ENCODE peak calls at places on chromosomes 3 and 15, in eight cellular contexts. One of them, this sample, is unnamed.

GRCh38 chr15:49918106-49918505 is 200.9 kb downstream of the ATP8B4 start:
- DNase-seq in right lobe of liver: no peak
- DNase-seq in testis: peak
- DNase-seq in H1: no peak
- DNase-seq in esophagus squamous epithelium: no peak
- DNase-seq in sigmoid colon: no peak
- DNase-seq in uterus: no peak
- DNase-seq in ovary: no peak
- DNase-seq in this sample: no peak

GRCh38 chr3:158295771-158296170 is 185.9 kb downstream of the RSRC1 start:
- DNase-seq in right lobe of liver: no peak
- DNase-seq in testis: no peak
- DNase-seq in H1: no peak
- DNase-seq in esophagus squamous epithelium: no peak
- DNase-seq in sigmoid colon: no peak
- DNase-seq in uterus: no peak
- DNase-seq in ovary: no peak
- DNase-seq in this sample: no peak

GRCh38 chr15:33310481-33311311 is at the start of gene RYR3:
- DNase-seq in right lobe of liver: no peak
- DNase-seq in testis: peak
- DNase-seq in H1: peak
- DNase-seq in esophagus squamous epithelium: no peak
- DNase-seq in sigmoid colon: peak
- DNase-seq in uterus: peak
- DNase-seq in ovary: no peak
- DNase-seq in this sample: no peak

GRCh38 chr3:86239956-86240355 is 751.0 kb downstream of the VGLL3 start:
- DNase-seq in right lobe of liver: no peak
- DNase-seq in testis: no peak
- DNase-seq in H1: no peak
- DNase-seq in esophagus squamous epithelium: no peak
- DNase-seq in sigmoid colon: no peak
- DNase-seq in uterus: no peak
- DNase-seq in ovary: no peak
- DNase-seq in this sample: no peak

GRCh38 chr15:68612979-68613740 is 34.4 kb downstream of the CORO2B start:
- DNase-seq in right lobe of liver: no peak
- DNase-seq in testis: no peak
- DNase-seq in H1: no peak
- DNase-seq in esophagus squamous epithelium: no peak
- DNase-seq in sigmoid colon: no peak
- DNase-seq in uterus: no peak
- DNase-seq in ovary: no peak
- DNase-seq in this sample: no peak

GRCh38 chr15:23467110-23467600 is 20.1 kb upstream of the GOLGA6L2 start:
- DNase-seq in right lobe of liver: no peak
- DNase-seq in testis: no peak
- DNase-seq in H1: no peak
- DNase-seq in esophagus squamous epithelium: no peak
- DNase-seq in sigmoid colon: no peak
- DNase-seq in uterus: no peak
- DNase-seq in ovary: no peak
- DNase-seq in this sample: no peak

GRCh38 chr3:58419782-58420512 is 13.7 kb downstream of the PDHB start:
- DNase-seq in right lobe of liver: no peak
- DNase-seq in testis: peak
- DNase-seq in H1: no peak
- DNase-seq in esophagus squamous epithelium: no peak
- DNase-seq in sigmoid colon: peak
- DNase-seq in uterus: peak
- DNase-seq in ovary: peak
- DNase-seq in this sample: peak

GRCh38 chr15:44458429-44458828 is 31.0 kb downstream of the CTDSPL2 start:
- DNase-seq in right lobe of liver: no peak
- DNase-seq in testis: no peak
- DNase-seq in H1: no peak
- DNase-seq in esophagus squamous epithelium: no peak
- DNase-seq in sigmoid colon: no peak
- DNase-seq in uterus: no peak
- DNase-seq in ovary: no peak
- DNase-seq in this sample: no peak

GRCh38 chr3:128504957-128505730 is 12.1 kb upstream of the GATA2 start:
- DNase-seq in right lobe of liver: no peak
- DNase-seq in testis: no peak
- DNase-seq in H1: no peak
- DNase-seq in esophagus squamous epithelium: no peak
- DNase-seq in sigmoid colon: peak
- DNase-seq in uterus: no peak
- DNase-seq in ovary: no peak
- DNase-seq in this sample: no peak

GRCh38 chr3:65761890-65762605 is 276.7 kb downstream of the MAGI1 start:
- DNase-seq in right lobe of liver: no peak
- DNase-seq in testis: no peak
- DNase-seq in H1: no peak
- DNase-seq in esophagus squamous epithelium: no peak
- DNase-seq in sigmoid colon: no peak
- DNase-seq in uterus: no peak
- DNase-seq in ovary: no peak
- DNase-seq in this sample: no peak

GRCh38 chr3:197224034-197224444 is 74.4 kb downstream of the DLG1 start:
- DNase-seq in right lobe of liver: no peak
- DNase-seq in testis: no peak
- DNase-seq in H1: no peak
- DNase-seq in esophagus squamous epithelium: no peak
- DNase-seq in sigmoid colon: no peak
- DNase-seq in uterus: no peak
- DNase-seq in ovary: no peak
- DNase-seq in this sample: no peak

GRCh38 chr15:39556461-39556860 is 24.4 kb upstream of the THBS1 start:
- DNase-seq in right lobe of liver: no peak
- DNase-seq in testis: no peak
- DNase-seq in H1: no peak
- DNase-seq in esophagus squamous epithelium: no peak
- DNase-seq in sigmoid colon: no peak
- DNase-seq in uterus: no peak
- DNase-seq in ovary: no peak
- DNase-seq in this sample: no peak

GRCh38 chr3:41900265-41900664 is 61.6 kb downstream of the ULK4 start:
- DNase-seq in right lobe of liver: no peak
- DNase-seq in testis: no peak
- DNase-seq in H1: no peak
- DNase-seq in esophagus squamous epithelium: no peak
- DNase-seq in sigmoid colon: no peak
- DNase-seq in uterus: no peak
- DNase-seq in ovary: no peak
- DNase-seq in this sample: no peak

GRCh38 chr3:31732548-31732947 is 199.8 kb downstream of the STT3B start:
- DNase-seq in right lobe of liver: no peak
- DNase-seq in testis: no peak
- DNase-seq in H1: no peak
- DNase-seq in esophagus squamous epithelium: no peak
- DNase-seq in sigmoid colon: no peak
- DNase-seq in uterus: no peak
- DNase-seq in ovary: no peak
- DNase-seq in this sample: no peak

GRCh38 chr3:46679681-46680080 is 13.8 kb downstream of the ALS2CL start:
- DNase-seq in right lobe of liver: no peak
- DNase-seq in testis: no peak
- DNase-seq in H1: no peak
- DNase-seq in esophagus squamous epithelium: no peak
- DNase-seq in sigmoid colon: no peak
- DNase-seq in uterus: no peak
- DNase-seq in ovary: no peak
- DNase-seq in this sample: no peak

GRCh38 chr3:14133876-14134275 is 9.0 kb downstream of the TMEM43 start:
- DNase-seq in right lobe of liver: no peak
- DNase-seq in testis: no peak
- DNase-seq in H1: no peak
- DNase-seq in esophagus squamous epithelium: no peak
- DNase-seq in sigmoid colon: no peak
- DNase-seq in uterus: no peak
- DNase-seq in ovary: no peak
- DNase-seq in this sample: no peak

GRCh38 chr15:73389539-73389938 is 20.8 kb upstream of the HCN4 start:
- DNase-seq in right lobe of liver: no peak
- DNase-seq in testis: no peak
- DNase-seq in H1: no peak
- DNase-seq in esophagus squamous epithelium: no peak
- DNase-seq in sigmoid colon: no peak
- DNase-seq in uterus: no peak
- DNase-seq in ovary: no peak
- DNase-seq in this sample: no peak

GRCh38 chr15:70480196-70480856 is 283.0 kb downstream of the UACA start:
- DNase-seq in right lobe of liver: no peak
- DNase-seq in testis: no peak
- DNase-seq in H1: no peak
- DNase-seq in esophagus squamous epithelium: no peak
- DNase-seq in sigmoid colon: no peak
- DNase-seq in uterus: no peak
- DNase-seq in ovary: no peak
- DNase-seq in this sample: no peak

GRCh38 chr3:149442845-149443544 is 31.5 kb upstream of the TM4SF4 start:
- DNase-seq in right lobe of liver: no peak
- DNase-seq in testis: no peak
- DNase-seq in H1: no peak
- DNase-seq in esophagus squamous epithelium: no peak
- DNase-seq in sigmoid colon: no peak
- DNase-seq in uterus: no peak
- DNase-seq in ovary: no peak
- DNase-seq in this sample: no peak

GRCh38 chr15:67544475-67544874 is 2.0 kb downstream of the MAP2K5 start:
- DNase-seq in right lobe of liver: no peak
- DNase-seq in testis: no peak
- DNase-seq in H1: no peak
- DNase-seq in esophagus squamous epithelium: no peak
- DNase-seq in sigmoid colon: no peak
- DNase-seq in uterus: no peak
- DNase-seq in ovary: no peak
- DNase-seq in this sample: no peak

GRCh38 chr15:67545864-67546263 is 3.4 kb downstream of the MAP2K5 start:
- DNase-seq in right lobe of liver: no peak
- DNase-seq in testis: no peak
- DNase-seq in H1: no peak
- DNase-seq in esophagus squamous epithelium: no peak
- DNase-seq in sigmoid colon: no peak
- DNase-seq in uterus: no peak
- DNase-seq in ovary: no peak
- DNase-seq in this sample: no peak

GRCh38 chr15:67543348-67543718 is 830 bp downstream of the MAP2K5 start:
- DNase-seq in right lobe of liver: no peak
- DNase-seq in testis: peak
- DNase-seq in H1: no peak
- DNase-seq in esophagus squamous epithelium: no peak
- DNase-seq in sigmoid colon: no peak
- DNase-seq in uterus: no peak
- DNase-seq in ovary: no peak
- DNase-seq in this sample: peak

GRCh38 chr15:67542192-67542461 is 376 bp upstream of the MAP2K5 start:
- DNase-seq in right lobe of liver: no peak
- DNase-seq in testis: peak
- DNase-seq in H1: no peak
- DNase-seq in esophagus squamous epithelium: no peak
- DNase-seq in sigmoid colon: no peak
- DNase-seq in uterus: no peak
- DNase-seq in ovary: no peak
- DNase-seq in this sample: no peak

GRCh38 chr15:67542462-67543347 is at the start of gene MAP2K5:
- DNase-seq in right lobe of liver: peak
- DNase-seq in testis: peak
- DNase-seq in H1: peak
- DNase-seq in esophagus squamous epithelium: peak
- DNase-seq in sigmoid colon: peak
- DNase-seq in uterus: peak
- DNase-seq in ovary: peak
- DNase-seq in this sample: peak
- TF ChIP-seq POLR2A in right lobe of liver: peak
- TF ChIP-seq POLR2A in testis: no peak
- TF ChIP-seq POLR2A in H1: no peak
- TF ChIP-seq POLR2A in esophagus squamous epithelium: no peak
- TF ChIP-seq POLR2A in sigmoid colon: no peak
- TF ChIP-seq POLR2A in uterus: peak
- TF ChIP-seq POLR2A in ovary: peak
- TF ChIP-seq POLR2A in this sample: peak

GRCh38 chr3:15346516-15346915 is 14.1 kb upstream of the SH3BP5 start:
- DNase-seq in right lobe of liver: no peak
- DNase-seq in testis: no peak
- DNase-seq in H1: no peak
- DNase-seq in esophagus squamous epithelium: no peak
- DNase-seq in sigmoid colon: no peak
- DNase-seq in uterus: no peak
- DNase-seq in ovary: no peak
- DNase-seq in this sample: no peak

GRCh38 chr3:15345608-15346137 is 13.3 kb upstream of the SH3BP5 start:
- DNase-seq in right lobe of liver: no peak
- DNase-seq in testis: no peak
- DNase-seq in H1: no peak
- DNase-seq in esophagus squamous epithelium: no peak
- DNase-seq in sigmoid colon: peak
- DNase-seq in uterus: no peak
- DNase-seq in ovary: no peak
- DNase-seq in this sample: peak

GRCh38 chr3:15348246-15348645 is 15.9 kb upstream of the SH3BP5 start:
- DNase-seq in right lobe of liver: no peak
- DNase-seq in testis: no peak
- DNase-seq in H1: no peak
- DNase-seq in esophagus squamous epithelium: no peak
- DNase-seq in sigmoid colon: no peak
- DNase-seq in uterus: no peak
- DNase-seq in ovary: no peak
- DNase-seq in this sample: no peak

GRCh38 chr3:15347104-15347736 is 14.8 kb upstream of the SH3BP5 start:
- DNase-seq in right lobe of liver: no peak
- DNase-seq in testis: no peak
- DNase-seq in H1: no peak
- DNase-seq in esophagus squamous epithelium: no peak
- DNase-seq in sigmoid colon: no peak
- DNase-seq in uterus: no peak
- DNase-seq in ovary: no peak
- DNase-seq in this sample: no peak

GRCh38 chr3:15347737-15348110 is 15.3 kb upstream of the SH3BP5 start:
- DNase-seq in right lobe of liver: no peak
- DNase-seq in testis: no peak
- DNase-seq in H1: no peak
- DNase-seq in esophagus squamous epithelium: no peak
- DNase-seq in sigmoid colon: no peak
- DNase-seq in uterus: no peak
- DNase-seq in ovary: no peak
- DNase-seq in this sample: no peak
- H3K27ac ChIP-seq in right lobe of liver: no peak
- H3K27ac ChIP-seq in testis: peak
- H3K27ac ChIP-seq in H1: no peak
- H3K27ac ChIP-seq in esophagus squamous epithelium: no peak
- H3K27ac ChIP-seq in sigmoid colon: no peak
- H3K27ac ChIP-seq in uterus: no peak
- H3K27ac ChIP-seq in ovary: no peak
- H3K27ac ChIP-seq in this sample: no peak

GRCh38 chr3:53196575-53197407 is 35.8 kb downstream of the PRKCD start:
- DNase-seq in right lobe of liver: no peak
- DNase-seq in testis: peak
- DNase-seq in H1: no peak
- DNase-seq in esophagus squamous epithelium: no peak
- DNase-seq in sigmoid colon: no peak
- DNase-seq in uterus: no peak
- DNase-seq in ovary: no peak
- DNase-seq in this sample: peak
- TF ChIP-seq POLR2A in right lobe of liver: no peak
- TF ChIP-seq POLR2A in testis: no peak
- TF ChIP-seq POLR2A in H1: no peak
- TF ChIP-seq POLR2A in esophagus squamous epithelium: no peak
- TF ChIP-seq POLR2A in sigmoid colon: no peak
- TF ChIP-seq POLR2A in uterus: no peak
- TF ChIP-seq POLR2A in ovary: no peak
- TF ChIP-seq POLR2A in this sample: no peak

GRCh38 chr15:90029024-90029423 is 27.9 kb downstream of the ZNF710 start:
- DNase-seq in right lobe of liver: no peak
- DNase-seq in testis: no peak
- DNase-seq in H1: no peak
- DNase-seq in esophagus squamous epithelium: no peak
- DNase-seq in sigmoid colon: peak
- DNase-seq in uterus: no peak
- DNase-seq in ovary: no peak
- DNase-seq in this sample: peak
- H3K27ac ChIP-seq in right lobe of liver: peak
- H3K27ac ChIP-seq in testis: no peak
- H3K27ac ChIP-seq in H1: no peak
- H3K27ac ChIP-seq in esophagus squamous epithelium: no peak
- H3K27ac ChIP-seq in sigmoid colon: no peak
- H3K27ac ChIP-seq in uterus: no peak
- H3K27ac ChIP-seq in ovary: no peak
- H3K27ac ChIP-seq in this sample: peak

This sample was measured in transverse colon.